ENCODE peak calls at places on chromosome 11, in five cellular contexts. One of them, this sample, is unnamed.

GRCh38 chr11:115406404-115406803 is 97.8 kb downstream of the CADM1 start:
- DNase-seq in neural progenitor cell: no peak
- DNase-seq in esophagus squamous epithelium: no peak
- DNase-seq in OCI-LY7: no peak
- DNase-seq in HepG2: no peak
- DNase-seq in this sample: no peak

GRCh38 chr11:120500414-120500936 is 11.1 kb upstream of the GRIK4 start:
- DNase-seq in neural progenitor cell: peak
- DNase-seq in esophagus squamous epithelium: no peak
- DNase-seq in OCI-LY7: no peak
- DNase-seq in HepG2: no peak
- DNase-seq in this sample: no peak

GRCh38 chr11:63558459-63559157 is 4.6 kb downstream of the PLAAT2 start:
- DNase-seq in neural progenitor cell: no peak
- DNase-seq in esophagus squamous epithelium: no peak
- DNase-seq in OCI-LY7: no peak
- DNase-seq in HepG2: no peak
- DNase-seq in this sample: no peak

GRCh38 chr11:76631566-76632308 is 38.8 kb downstream of the LRRC32 start:
- DNase-seq in neural progenitor cell: no peak
- DNase-seq in esophagus squamous epithelium: no peak
- DNase-seq in OCI-LY7: no peak
- DNase-seq in HepG2: no peak
- DNase-seq in this sample: no peak

GRCh38 chr11:99069831-99070444 is 49.2 kb downstream of the CNTN5 start:
- DNase-seq in neural progenitor cell: peak
- DNase-seq in esophagus squamous epithelium: no peak
- DNase-seq in OCI-LY7: no peak
- DNase-seq in HepG2: peak
- DNase-seq in this sample: no peak

GRCh38 chr11:2779499-2779980 is 79.7 kb upstream of the KCNQ1OT1 start:
- DNase-seq in neural progenitor cell: no peak
- DNase-seq in esophagus squamous epithelium: no peak
- DNase-seq in OCI-LY7: no peak
- DNase-seq in HepG2: no peak
- DNase-seq in this sample: peak

GRCh38 chr11:69700278-69701140 is 3.3 kb downstream of the FGF19 start:
- DNase-seq in neural progenitor cell: peak
- DNase-seq in esophagus squamous epithelium: no peak
- DNase-seq in OCI-LY7: no peak
- DNase-seq in HepG2: peak
- DNase-seq in this sample: peak

GRCh38 chr11:87871071-87871470 is 304.2 kb downstream of the RAB38 start:
- DNase-seq in neural progenitor cell: no peak
- DNase-seq in esophagus squamous epithelium: no peak
- DNase-seq in OCI-LY7: no peak
- DNase-seq in HepG2: no peak
- DNase-seq in this sample: no peak

GRCh38 chr11:34682822-34683221 is 61.9 kb downstream of the EHF start:
- DNase-seq in neural progenitor cell: no peak
- DNase-seq in esophagus squamous epithelium: no peak
- DNase-seq in OCI-LY7: no peak
- DNase-seq in HepG2: no peak
- DNase-seq in this sample: no peak

GRCh38 chr11:14340721-14341120 is 18.3 kb downstream of the RRAS2 start:
- DNase-seq in neural progenitor cell: peak
- DNase-seq in esophagus squamous epithelium: no peak
- DNase-seq in OCI-LY7: no peak
- DNase-seq in HepG2: no peak
- DNase-seq in this sample: no peak

GRCh38 chr11:117877120-117877784 is 794 bp upstream of the FXYD6 start:
- DNase-seq in neural progenitor cell: no peak
- DNase-seq in esophagus squamous epithelium: no peak
- DNase-seq in OCI-LY7: no peak
- DNase-seq in HepG2: no peak
- DNase-seq in this sample: no peak

GRCh38 chr11:69387409-69387885 is 93.5 kb downstream of the MYEOV start:
- DNase-seq in neural progenitor cell: no peak
- DNase-seq in esophagus squamous epithelium: no peak
- DNase-seq in OCI-LY7: no peak
- DNase-seq in HepG2: no peak
- DNase-seq in this sample: no peak

DNA sequence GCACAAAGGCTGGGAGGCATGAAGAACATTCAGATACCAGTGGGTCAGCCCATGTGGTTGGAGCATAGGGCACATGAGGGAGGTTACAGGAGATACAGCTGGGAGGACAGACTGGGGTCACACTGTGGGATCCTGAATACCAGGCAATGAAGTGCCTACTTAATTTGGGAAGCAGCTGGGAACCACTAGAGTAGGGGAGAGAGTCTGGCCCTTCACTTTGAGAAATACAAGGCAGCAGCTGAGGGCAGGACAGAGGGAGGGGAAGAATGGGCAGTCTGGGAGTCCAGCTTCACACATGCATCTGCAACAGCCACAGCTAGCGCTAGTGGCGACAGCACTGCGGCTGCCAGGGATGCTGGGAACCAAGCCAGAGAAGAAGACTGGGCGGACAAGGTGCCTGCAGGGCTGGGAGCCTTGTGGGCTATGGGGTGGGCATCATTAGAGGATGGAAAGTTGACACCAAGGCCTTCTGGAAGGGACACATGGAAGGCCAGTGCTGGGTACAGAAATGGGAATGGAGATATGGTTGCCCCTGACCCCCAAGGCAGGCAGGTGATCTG is 15.9 kb downstream of the SCUBE2 start:
- DNase-seq in neural progenitor cell: no peak
- DNase-seq in esophagus squamous epithelium: no peak
- DNase-seq in OCI-LY7: no peak
- DNase-seq in HepG2: no peak
- DNase-seq in this sample: no peak
- H3K27ac ChIP-seq in neural progenitor cell: no peak
- H3K27ac ChIP-seq in esophagus squamous epithelium: no peak
- H3K27ac ChIP-seq in OCI-LY7: no peak
- H3K27ac ChIP-seq in HepG2: no peak
- H3K27ac ChIP-seq in this sample: no peak

GRCh38 chr11:17967661-17968060 is 45.2 kb downstream of the SERGEF start:
- DNase-seq in neural progenitor cell: no peak
- DNase-seq in esophagus squamous epithelium: no peak
- DNase-seq in OCI-LY7: no peak
- DNase-seq in HepG2: no peak
- DNase-seq in this sample: no peak

GRCh38 chr11:17974246-17974645 is 38.6 kb downstream of the SERGEF start:
- DNase-seq in neural progenitor cell: no peak
- DNase-seq in esophagus squamous epithelium: no peak
- DNase-seq in OCI-LY7: no peak
- DNase-seq in HepG2: no peak
- DNase-seq in this sample: no peak

GRCh38 chr11:17968206-17968605 is 44.6 kb downstream of the SERGEF start:
- DNase-seq in neural progenitor cell: no peak
- DNase-seq in esophagus squamous epithelium: no peak
- DNase-seq in OCI-LY7: no peak
- DNase-seq in HepG2: no peak
- DNase-seq in this sample: no peak

GRCh38 chr11:17976651-17977050 is 36.2 kb downstream of the SERGEF start:
- DNase-seq in neural progenitor cell: no peak
- DNase-seq in esophagus squamous epithelium: no peak
- DNase-seq in OCI-LY7: no peak
- DNase-seq in HepG2: no peak
- DNase-seq in this sample: no peak

DNA sequence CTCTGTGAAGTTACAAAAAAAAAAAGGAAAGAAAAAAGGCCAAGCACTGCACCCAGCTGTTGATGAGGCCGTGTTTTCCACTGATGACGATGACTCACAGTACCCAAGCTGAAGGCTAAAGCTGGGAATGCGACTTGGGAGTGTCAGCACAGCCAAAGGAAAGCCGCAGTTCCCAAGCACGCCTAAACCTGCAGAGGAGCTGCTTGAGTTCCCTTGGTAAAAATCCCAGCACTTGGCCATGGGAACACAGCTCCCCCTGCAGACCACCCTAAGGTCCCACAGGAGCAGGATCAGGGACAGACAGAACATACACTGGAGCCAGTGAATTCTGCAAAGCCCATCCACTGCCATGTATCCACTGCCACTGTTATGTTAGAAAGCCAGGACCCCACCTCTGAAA is 39.9 kb downstream of the SERGEF start:
- DNase-seq in neural progenitor cell: peak
- DNase-seq in esophagus squamous epithelium: no peak
- DNase-seq in OCI-LY7: no peak
- DNase-seq in HepG2: peak
- DNase-seq in this sample: peak
- TF ChIP-seq CTCF in neural progenitor cell: peak
- TF ChIP-seq CTCF in esophagus squamous epithelium: peak
- TF ChIP-seq CTCF in OCI-LY7: peak
- TF ChIP-seq CTCF in HepG2: peak
- TF ChIP-seq CTCF in this sample: peak

GRCh38 chr11:114066046-114066648 is 6.6 kb downstream of the ZBTB16 start:
- DNase-seq in neural progenitor cell: no peak
- DNase-seq in esophagus squamous epithelium: no peak
- DNase-seq in OCI-LY7: no peak
- DNase-seq in HepG2: no peak
- DNase-seq in this sample: no peak
- H3K4me3 ChIP-seq in neural progenitor cell: no peak
- H3K4me3 ChIP-seq in esophagus squamous epithelium: peak
- H3K4me3 ChIP-seq in OCI-LY7: no peak
- H3K4me3 ChIP-seq in HepG2: no peak
- H3K4me3 ChIP-seq in this sample: no peak

GRCh38 chr11:55969845-55970244 is at the start of gene OR10AG1:
- DNase-seq in neural progenitor cell: no peak
- DNase-seq in esophagus squamous epithelium: no peak
- DNase-seq in OCI-LY7: no peak
- DNase-seq in HepG2: no peak
- DNase-seq in this sample: no peak
- H3K27ac ChIP-seq in neural progenitor cell: no peak
- H3K27ac ChIP-seq in esophagus squamous epithelium: no peak
- H3K27ac ChIP-seq in OCI-LY7: no peak
- H3K27ac ChIP-seq in HepG2: no peak
- H3K27ac ChIP-seq in this sample: no peak

GRCh38 chr11:95608093-95608492 is 181.5 kb downstream of the FAM76B start:
- DNase-seq in neural progenitor cell: peak
- DNase-seq in esophagus squamous epithelium: no peak
- DNase-seq in OCI-LY7: no peak
- DNase-seq in HepG2: no peak
- DNase-seq in this sample: no peak

GRCh38 chr11:95611827-95612226 is 177.8 kb downstream of the FAM76B start:
- DNase-seq in neural progenitor cell: no peak
- DNase-seq in esophagus squamous epithelium: no peak
- DNase-seq in OCI-LY7: no peak
- DNase-seq in HepG2: no peak
- DNase-seq in this sample: no peak

GRCh38 chr11:95605271-95605940 is 184.2 kb downstream of the FAM76B start:
- DNase-seq in neural progenitor cell: no peak
- DNase-seq in esophagus squamous epithelium: no peak
- DNase-seq in OCI-LY7: no peak
- DNase-seq in HepG2: no peak
- DNase-seq in this sample: no peak

DNA sequence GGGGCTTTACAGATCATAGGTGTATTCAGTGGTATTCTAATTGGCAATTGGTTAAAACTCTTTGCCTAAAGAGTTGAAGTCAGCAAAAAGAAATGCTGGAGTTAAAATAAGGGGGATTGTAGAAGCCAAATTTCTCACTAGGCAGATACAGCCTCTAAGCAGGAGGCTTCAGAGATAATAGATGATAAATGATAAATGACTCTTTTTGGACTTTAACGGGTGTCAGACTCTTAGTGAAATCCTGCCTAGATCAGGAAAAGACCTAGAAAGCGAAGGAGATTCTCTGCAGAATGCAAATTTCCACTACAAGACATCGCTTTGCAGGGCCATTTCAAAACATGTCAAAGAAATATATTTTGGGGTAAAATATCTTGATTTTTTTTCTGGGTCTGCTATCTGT is 182.8 kb downstream of the FAM76B start:
- DNase-seq in neural progenitor cell: no peak
- DNase-seq in esophagus squamous epithelium: no peak
- DNase-seq in OCI-LY7: no peak
- DNase-seq in HepG2: no peak
- DNase-seq in this sample: no peak
- TF ChIP-seq CTCF in neural progenitor cell: no peak
- TF ChIP-seq CTCF in esophagus squamous epithelium: no peak
- TF ChIP-seq CTCF in OCI-LY7: no peak
- TF ChIP-seq CTCF in HepG2: no peak
- TF ChIP-seq CTCF in this sample: no peak

GRCh38 chr11:855796-856195 is 13.1 kb downstream of the TSPAN4 start:
- DNase-seq in neural progenitor cell: no peak
- DNase-seq in esophagus squamous epithelium: no peak
- DNase-seq in OCI-LY7: no peak
- DNase-seq in HepG2: no peak
- DNase-seq in this sample: no peak

GRCh38 chr11:852762-853161 is 10.1 kb downstream of the TSPAN4 start:
- DNase-seq in neural progenitor cell: no peak
- DNase-seq in esophagus squamous epithelium: no peak
- DNase-seq in OCI-LY7: no peak
- DNase-seq in HepG2: no peak
- DNase-seq in this sample: no peak

GRCh38 chr11:855343-855674 is 12.7 kb downstream of the TSPAN4 start:
- DNase-seq in neural progenitor cell: no peak
- DNase-seq in esophagus squamous epithelium: no peak
- DNase-seq in OCI-LY7: no peak
- DNase-seq in HepG2: no peak
- DNase-seq in this sample: no peak

GRCh38 chr11:854601-855342 is 12.1 kb downstream of the TSPAN4 start:
- DNase-seq in neural progenitor cell: peak
- DNase-seq in esophagus squamous epithelium: no peak
- DNase-seq in OCI-LY7: no peak
- DNase-seq in HepG2: no peak
- DNase-seq in this sample: no peak

DNA sequence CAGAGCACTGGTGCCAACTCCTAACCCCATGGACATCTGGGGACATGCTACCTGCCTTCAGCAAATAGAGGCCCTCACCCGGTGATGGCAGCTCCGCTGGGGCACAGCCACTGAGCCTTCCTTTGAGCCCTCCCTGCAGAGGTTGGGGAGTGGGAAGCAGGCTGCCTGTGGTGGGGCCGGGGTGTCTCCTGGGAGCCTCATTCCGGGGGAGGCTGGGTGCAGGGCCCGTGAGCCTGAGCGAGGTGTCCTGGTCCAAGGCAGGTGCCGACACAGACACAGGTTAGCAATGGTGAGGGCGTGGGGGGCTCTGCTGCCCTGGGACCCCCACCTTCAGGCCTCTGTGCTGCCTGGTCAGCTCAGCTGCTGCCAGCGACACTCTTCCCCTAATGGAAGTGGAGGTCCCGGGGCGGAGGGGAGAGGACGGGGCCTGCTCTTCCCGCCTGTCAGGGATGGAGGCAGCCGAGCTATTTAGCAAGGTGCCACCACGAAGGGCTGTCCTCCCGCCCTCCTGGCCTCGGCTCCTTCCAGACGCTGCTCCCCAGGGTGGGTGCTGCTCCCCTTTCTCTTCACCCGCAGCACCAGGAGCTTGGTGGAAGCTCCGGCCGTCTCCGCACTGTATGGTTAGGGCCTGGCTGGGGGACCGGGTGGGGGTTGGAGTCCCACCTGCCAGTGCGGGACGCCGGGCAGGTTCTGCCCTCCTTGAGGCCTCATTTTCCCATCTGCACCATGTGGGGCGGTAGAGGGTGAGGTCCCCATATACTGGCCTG is 11.2 kb downstream of the TSPAN4 start:
- DNase-seq in neural progenitor cell: no peak
- DNase-seq in esophagus squamous epithelium: no peak
- DNase-seq in OCI-LY7: no peak
- DNase-seq in HepG2: no peak
- DNase-seq in this sample: no peak
- H3K4me3 ChIP-seq in neural progenitor cell: no peak
- H3K4me3 ChIP-seq in esophagus squamous epithelium: no peak
- H3K4me3 ChIP-seq in OCI-LY7: no peak
- H3K4me3 ChIP-seq in HepG2: no peak
- H3K4me3 ChIP-seq in this sample: no peak